ENCODE peak calls at places on chromosomes 2 and 18, in ten cellular contexts. C, N, L, B, J, Q, V, F, D and K are unnamed samples.

GRCh38 chr2:95382128-95382645 is 20.3 kb upstream of the FAHD2A start:
- DNase-seq in L (no peak), J (no peak), C (no peak), F (no peak), B (no peak), V (no peak), D (no peak), N (no peak), Q (no peak), K (no peak)

GRCh38 chr2:188196343-188197008 is 95.2 kb upstream of the GULP1 start:
- DNase-seq in B (no peak), V (no peak), F (no peak), Q (no peak), L (no peak), N (no peak), J (peak; percentile 66), C (no peak), D (no peak), K (no peak)

GRCh38 chr2:112293636-112294401 is 18.4 kb downstream of the ZC3H6 start:
- DNase-seq in V (no peak), D (no peak), N (no peak), L (no peak), B (no peak), F (no peak), C (no peak), J (peak; percentile 60), Q (no peak), K (no peak)

GRCh38 chr2:563512-563911 is 113.7 kb downstream of the TMEM18 start:
- DNase-seq in L (no peak), C (no peak), D (no peak), F (no peak), J (no peak), V (no peak), Q (no peak), N (no peak), B (no peak), K (no peak)

GRCh38 chr2:174632847-174633620 is 35.4 kb upstream of the WIPF1 start:
- DNase-seq in J (peak; percentile 43), V (no peak), F (no peak), B (no peak), D (no peak), C (no peak), L (no peak), Q (no peak), N (no peak), K (no peak)

GRCh38 chr2:232525199-232525598 is 761 bp upstream of the CHRND start:
- DNase-seq in D (no peak), C (no peak), L (no peak), V (no peak), N (no peak), Q (no peak), B (no peak), J (no peak), F (no peak), K (no peak)

GRCh38 chr2:11438555-11439080 is 27.3 kb downstream of the E2F6 start:
- DNase-seq in B (no peak), F (no peak), C (no peak), N (no peak), J (no peak), Q (no peak), L (no peak), V (no peak), D (no peak), K (no peak)

GRCh38 chr18:23324056-23324811 is 128.9 kb upstream of the RIOK3 start:
- DNase-seq in D (no peak), L (no peak), J (no peak), C (no peak), Q (no peak), F (no peak), V (no peak), B (no peak), N (peak; percentile 39), K (no peak)

GRCh38 chr2:99784282-99784681 is 294.5 kb upstream of the REV1 start:
- DNase-seq in Q (no peak), D (no peak), F (no peak), J (no peak), V (no peak), N (no peak), C (no peak), B (no peak), L (no peak), K (no peak)

GRCh38 chr2:68060652-68061051 is 2.2 kb downstream of the C1D start:
- DNase-seq in D (no peak), Q (no peak), F (no peak), J (no peak), N (no peak), B (no peak), L (no peak), V (no peak), C (no peak), K (peak; percentile 93)

DNA sequence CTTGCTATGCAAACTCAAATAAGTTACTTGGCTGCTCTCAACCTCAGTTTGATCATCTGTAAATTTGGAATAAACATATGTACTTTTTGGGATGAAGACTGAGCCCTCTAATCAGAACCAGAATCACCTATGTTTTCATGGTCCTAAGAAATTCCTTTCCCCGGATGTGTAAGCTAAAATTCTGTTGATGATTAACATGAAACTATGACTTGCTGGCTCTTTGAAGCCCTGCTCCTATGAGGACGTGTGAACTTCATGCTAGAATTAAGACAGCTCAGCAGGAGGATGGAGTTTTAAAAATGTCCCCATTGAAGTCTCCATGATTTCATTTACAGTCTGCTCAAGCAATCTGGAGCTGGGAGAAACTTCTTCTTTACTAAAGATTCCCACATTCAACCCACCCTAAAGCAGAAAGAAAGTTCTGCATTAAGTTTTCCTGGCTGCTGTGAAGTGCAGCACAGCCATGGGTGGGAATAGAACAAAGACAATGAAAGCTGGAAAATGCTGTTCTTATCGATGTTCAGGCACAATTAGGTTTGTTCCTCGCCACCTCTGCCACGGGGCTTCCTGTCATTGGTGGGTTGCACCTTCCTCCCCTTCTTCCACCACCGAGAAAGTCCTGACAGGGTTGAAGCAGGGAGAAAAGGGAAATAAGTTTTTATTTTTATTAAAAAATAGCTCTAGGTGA is 50.9 kb downstream of the ADCYAP1 start:
- DNase-seq in N (no peak), D (no peak), V (no peak), B (no peak), L (no peak), C (no peak), Q (no peak), F (no peak), J (no peak), K (no peak)
- TF ChIP-seq CTCF in N (no peak), D (no peak), V (no peak), B (no peak), L (no peak), C (no peak), Q (no peak), F (no peak), J (no peak), K (no peak)

DNA sequence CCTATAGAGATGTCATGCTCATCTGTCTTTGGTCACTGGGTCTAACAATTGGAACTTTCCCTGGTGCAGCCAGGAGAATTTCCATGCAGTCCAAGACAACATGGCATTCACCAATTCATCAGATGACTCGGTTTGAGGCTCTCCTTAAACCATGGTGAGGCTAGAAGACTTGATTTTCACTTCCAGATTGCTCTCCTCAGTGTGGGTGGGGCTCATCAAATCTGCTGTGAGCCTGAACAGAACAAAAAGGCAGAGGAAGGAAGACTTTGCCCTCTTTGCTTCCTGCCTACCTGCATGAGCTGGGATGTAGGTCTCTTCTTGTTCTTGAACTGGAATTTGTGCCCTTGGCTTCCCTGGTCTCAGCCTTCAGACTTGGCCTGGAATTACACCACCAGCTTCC is 203.4 kb upstream of the TRIB2 start:
- DNase-seq in B (no peak), N (no peak), Q (no peak), V (no peak), D (no peak), J (no peak), F (no peak), C (no peak), L (no peak), K (no peak)
- H3K4me3 ChIP-seq in B (no peak overlapping the region), N (no peak overlapping the region), Q (no peak overlapping the region), V (no peak overlapping the region), D (no peak overlapping the region), J (no peak overlapping the region), F (no peak overlapping the region), C (no peak overlapping the region), L (no peak overlapping the region), K (no peak overlapping the region)

DNA sequence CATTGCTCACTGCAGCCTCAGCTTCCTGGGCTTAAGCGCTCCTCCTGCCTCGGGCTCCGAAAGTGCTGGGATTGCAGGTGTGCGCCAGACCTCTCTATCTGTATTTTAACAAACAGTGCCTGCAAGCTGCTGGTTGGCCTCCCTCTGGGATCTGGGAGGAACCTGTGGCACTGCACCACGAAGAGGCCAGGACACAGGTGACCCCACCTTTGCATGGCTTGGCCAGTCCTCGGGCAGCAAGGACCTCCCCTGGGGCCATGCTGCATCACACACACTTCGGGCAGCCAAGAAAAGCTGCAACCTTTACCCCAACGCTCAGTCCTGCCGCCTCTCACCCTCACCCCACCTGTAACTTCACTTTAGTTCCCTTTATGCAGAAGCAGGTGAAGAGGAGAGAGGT is 70.0 kb downstream of the PXDN start:
- DNase-seq in J (no peak), V (no peak), D (no peak), L (peak; percentile 24), C (no peak), B (no peak), Q (no peak), N (no peak), F (no peak), K (no peak)
- H3K36me3 ChIP-seq in J (peaks cover 30% of the 10 kb centered on the region), V (no peaks in the 10 kb centered on the region), D (no peaks in the 10 kb centered on the region), L (peaks cover 65% of the 10 kb centered on the region), C (no peaks in the 10 kb centered on the region), B (no peaks in the 10 kb centered on the region), Q (no peaks in the 10 kb centered on the region), N (peaks cover 33% of the 10 kb centered on the region), F (peaks cover 4% of the 10 kb centered on the region), K (peaks cover 7% of the 10 kb centered on the region)

DNA sequence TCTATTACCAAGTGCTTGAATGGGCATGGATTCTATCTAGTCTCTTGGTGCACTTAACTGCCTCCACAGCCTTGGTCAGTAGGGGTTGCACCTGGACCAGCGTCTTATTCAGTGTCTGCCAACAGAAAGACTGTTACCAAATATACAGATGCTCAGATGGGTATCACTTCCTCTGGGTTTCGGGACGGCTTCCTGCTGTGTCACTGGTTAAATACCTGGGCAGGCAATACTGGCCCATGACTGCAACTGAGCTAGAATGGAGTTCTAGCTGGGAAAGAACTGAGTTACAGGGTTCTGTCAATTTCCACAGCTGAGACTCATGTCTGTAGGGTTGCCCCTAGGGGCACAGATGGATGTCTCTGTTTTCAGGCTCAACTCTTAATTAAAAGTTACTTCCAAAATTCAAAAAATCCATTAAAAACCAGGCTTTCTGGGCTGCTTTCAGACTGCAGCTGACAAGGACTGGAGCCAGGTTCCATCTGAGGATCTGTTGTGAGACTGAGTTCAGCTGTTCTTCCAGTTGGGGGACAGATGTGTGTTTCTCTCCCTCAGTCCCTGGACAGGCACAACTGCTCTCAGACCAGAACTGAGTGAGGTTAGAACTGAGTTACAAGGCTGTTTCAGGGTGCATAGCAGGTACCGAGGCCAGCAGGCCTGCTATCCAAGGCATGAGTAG is 789.6 kb upstream of the SLC8A1 start:
- DNase-seq in L (no peak), B (no peak), V (no peak), F (no peak), N (no peak), C (peak; percentile 3), J (no peak), D (no peak), Q (no peak), K (no peak)
- TF ChIP-seq CTCF in L (no peak), B (no peak), V (no peak), F (no peak), N (no peak), C (no peak), J (no peak), D (no peak), Q (no peak), K (no peak)

GRCh38 chr18:80244956-80245730 is 2.2 kb downstream of the PARD6G start:
- DNase-seq in D (no peak), L (no peak), V (no peak), F (no peak), B (no peak), J (no peak), C (no peak), N (no peak), Q (peak; percentile 31), K (no peak)
- H3K4me3 ChIP-seq in D (no peak overlapping the region), L (peak overlapping the region; percentile 74), V (no peak overlapping the region), F (no peak overlapping the region), B (no peak overlapping the region), J (no peak overlapping the region), C (no peak overlapping the region), N (peak overlapping the region; percentile 89), Q (no peak overlapping the region), K (peak overlapping the region; percentile 75)